ENCODE peak calls at places on chromosomes 1 and 21, in six cellular contexts. P is fibroblast of villous mesenchyme, A is RWPE1, D is type B pancreatic cell, B is fibroblast of lung, X is glutamatergic neuron. H is an unnamed sample.
A peak's percentile ranks its signal among the peaks of the same experiment; 100 is the strongest.

GRCh38 chr1:245785433-245785832 is 630.6 kb downstream of the KIF26B start:
- DNase-seq in P (no peak), D (no peak), A (no peak), X (no peak), B (no peak), H (no peak)

GRCh38 chr1:40620586-40620985 is 44.9 kb downstream of the RIMS3 start:
- DNase-seq in A (no peak), P (no peak), D (no peak), X (no peak), B (no peak), H (no peak)

GRCh38 chr21:35027558-35028450 is 21.3 kb downstream of the RUNX1 start:
- DNase-seq in P (no peak), D (no peak), X (no peak), B (no peak), A (no peak), H (no peak)

GRCh38 chr1:94207695-94208094 is 29.7 kb downstream of the ARHGAP29 start:
- DNase-seq in D (no peak), X (no peak), B (no peak), A (no peak), P (no peak), H (no peak)

GRCh38 chr1:66048011-66048410 is 255.3 kb downstream of the PDE4B start:
- DNase-seq in X (no peak), A (no peak), P (no peak), D (no peak), B (no peak), H (no peak)

GRCh38 chr1:234617135-234617985 is 7.4 kb upstream of the IRF2BP2 start:
- DNase-seq in X (no peak), D (no peak), B (peak; percentile 39), P (peak; percentile 71), A (no peak), H (no peak)

GRCh38 chr1:43902058-43902831 is 31.4 kb upstream of the ARTN start:
- DNase-seq in P (no peak), B (no peak), D (no peak), A (no peak), X (no peak), H (no peak)

GRCh38 chr1:180515857-180516388 is 13.5 kb upstream of the ACBD6 start:
- DNase-seq in P (peak; percentile 83), B (peak; percentile 92), X (peak; percentile 58), A (peak; percentile 74), D (no peak), H (peak; percentile 23)

GRCh38 chr1:113390871-113391642 is 742 bp downstream of the MAGI3 start:
- DNase-seq in A (peak; percentile 23), D (peak; percentile 71), X (peak; percentile 55), B (peak; percentile 25), P (no peak), H (peak; percentile 31)
- TF ChIP-seq CTCF in A (no peak), D (no peak), X (no peak), B (no peak), P (no peak), H (no peak)

GRCh38 chr21:36579898-36580297 is 100.0 kb upstream of the CLDN14 start:
- DNase-seq in D (no peak), X (no peak), P (no peak), A (no peak), B (no peak), H (no peak)

GRCh38 chr21:36589352-36589971 is 109.5 kb upstream of the SIM2 start:
- DNase-seq in D (no peak), X (no peak), P (peak; percentile 59), A (peak; percentile 5), B (peak; percentile 54), H (no peak)

GRCh38 chr21:36583591-36583990 is 103.7 kb upstream of the CLDN14 start:
- DNase-seq in B (no peak), A (no peak), P (no peak), D (no peak), X (no peak), H (no peak)

GRCh38 chr21:36587388-36587787 is 107.5 kb upstream of the CLDN14 start:
- DNase-seq in B (no peak), A (peak; percentile 69), X (no peak), P (no peak), D (no peak), H (no peak)

DNA sequence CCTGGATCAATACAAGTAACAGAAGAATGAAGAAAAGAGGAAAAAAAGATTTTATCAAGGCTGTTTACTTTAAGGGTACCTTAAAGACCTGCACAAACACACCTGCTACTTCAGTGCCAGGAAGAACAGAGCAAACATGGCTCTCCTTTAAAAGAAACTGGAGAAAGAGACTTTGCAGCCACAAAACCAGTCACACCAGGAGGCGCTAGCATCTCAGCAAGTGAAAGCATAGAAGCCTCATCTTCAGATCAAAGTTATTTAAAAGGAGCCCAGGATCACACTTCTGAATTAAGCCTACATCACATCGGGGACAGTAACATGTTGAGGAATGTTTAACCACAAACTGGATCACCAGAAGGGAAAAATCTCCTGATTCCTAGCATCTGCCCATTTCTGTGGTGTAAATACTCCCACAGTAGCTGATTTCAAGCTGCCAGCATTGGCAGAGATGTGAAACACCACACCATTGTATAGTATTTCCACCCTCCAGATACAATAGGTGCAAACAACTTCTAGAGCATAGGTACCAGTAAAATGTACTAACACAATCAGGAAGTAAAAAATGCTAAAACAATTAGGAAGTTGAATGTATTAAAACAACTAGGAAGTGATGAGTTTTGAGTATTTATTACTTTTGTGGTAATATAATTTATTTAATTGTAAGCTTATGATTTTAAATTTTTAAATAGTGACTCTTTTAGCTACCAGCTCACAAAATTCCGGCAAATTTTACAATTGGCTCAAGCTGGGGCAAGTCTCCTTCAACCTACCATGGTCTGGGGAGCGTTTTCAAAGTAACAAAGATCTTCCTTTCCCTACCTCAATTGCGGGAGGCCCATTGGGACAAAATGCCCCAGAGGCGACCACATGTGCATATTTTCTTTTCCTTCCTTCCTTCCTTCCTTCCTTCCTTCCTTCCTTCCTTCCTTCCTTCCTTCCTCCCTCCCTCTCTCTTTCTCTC is 105.3 kb upstream of the CLDN14 start:
- DNase-seq in B (no peak), D (no peak), X (no peak), P (no peak), A (no peak), H (no peak)
- TF ChIP-seq CTCF in B (no peak), D (no peak), X (no peak), P (no peak), A (no peak), H (no peak)

DNA sequence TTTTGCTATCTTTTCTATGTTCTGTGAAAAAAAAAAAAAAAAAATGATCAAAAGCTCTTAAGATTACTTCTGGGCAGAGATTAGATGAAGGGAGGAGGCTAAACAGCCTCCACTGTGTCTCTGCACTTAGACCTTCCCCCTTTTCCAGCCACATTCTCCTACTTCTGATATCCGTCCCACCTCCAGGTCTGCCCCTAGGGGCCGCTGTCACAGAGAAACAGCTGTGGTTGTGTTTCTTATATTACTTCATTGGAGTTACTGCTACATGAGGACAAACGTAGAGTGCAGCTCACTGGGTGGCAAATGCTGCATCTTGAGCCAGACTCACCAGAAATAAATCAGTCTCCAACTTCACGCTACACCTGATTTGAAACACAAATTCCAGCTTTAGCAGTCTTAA is 125.4 kb upstream of the PTBP2 start:
- DNase-seq in A (peak; percentile 30), X (peak; percentile 44), P (peak; percentile 31), D (no peak), B (peak; percentile 11), H (no peak)
- TF ChIP-seq CTCF in A (peak; percentile 26), X (peak; percentile 55), P (peak; percentile 73), D (peak; percentile 76), B (peak; percentile 40), H (no peak)

GRCh38 chr1:62038594-62039284 is 155.9 kb upstream of the L1TD1 start:
- DNase-seq in X (no peak), P (no peak), B (no peak), A (no peak), D (no peak), H (no peak)
- TF ChIP-seq CTCF in X (peak; percentile 38), P (no peak), B (no peak), A (no peak), D (peak; percentile 62), H (no peak)